ENCODE peak calls at places on chromosomes 12 and 14, in four cellular contexts. One of them, this sample, is unnamed.

GRCh38 chr12:33432992-33433391 is 6.6 kb downstream of the SYT10 start:
- DNase-seq in breast epithelium: no peak
- DNase-seq in endothelial cell: no peak
- DNase-seq in mammary epithelial cell: no peak
- DNase-seq in this sample: no peak

GRCh38 chr14:103597623-103598372 is 31.2 kb upstream of the KLC1 start:
- DNase-seq in breast epithelium: no peak
- DNase-seq in endothelial cell: no peak
- DNase-seq in mammary epithelial cell: peak
- DNase-seq in this sample: no peak

GRCh38 chr12:72995616-72996015 is 723.4 kb downstream of the TRHDE start:
- DNase-seq in breast epithelium: no peak
- DNase-seq in endothelial cell: no peak
- DNase-seq in mammary epithelial cell: no peak
- DNase-seq in this sample: no peak

GRCh38 chr12:47408171-47408871 is 297.5 kb downstream of the RPAP3 start:
- DNase-seq in breast epithelium: no peak
- DNase-seq in endothelial cell: peak
- DNase-seq in mammary epithelial cell: peak
- DNase-seq in this sample: no peak

GRCh38 chr12:66739266-66739665 is 60.4 kb upstream of the GRIP1 start:
- DNase-seq in breast epithelium: no peak
- DNase-seq in endothelial cell: no peak
- DNase-seq in mammary epithelial cell: no peak
- DNase-seq in this sample: no peak

GRCh38 chr14:71629765-71630502 is 302.3 kb upstream of the RGS6 start:
- DNase-seq in breast epithelium: no peak
- DNase-seq in endothelial cell: no peak
- DNase-seq in mammary epithelial cell: no peak
- DNase-seq in this sample: no peak

GRCh38 chr12:3273409-3273853 is 196.3 kb downstream of the TSPAN9 start:
- DNase-seq in breast epithelium: no peak
- DNase-seq in endothelial cell: no peak
- DNase-seq in mammary epithelial cell: peak
- DNase-seq in this sample: no peak

GRCh38 chr14:33950320-33951182 is at the start of gene EGLN3:
- DNase-seq in breast epithelium: peak
- DNase-seq in endothelial cell: peak
- DNase-seq in mammary epithelial cell: peak
- DNase-seq in this sample: peak

GRCh38 chr12:112112423-112113132 is 4.0 kb upstream of the NAA25 start:
- DNase-seq in breast epithelium: peak
- DNase-seq in endothelial cell: no peak
- DNase-seq in mammary epithelial cell: peak
- DNase-seq in this sample: no peak

GRCh38 chr14:65791551-65791981 is 379.0 kb downstream of the FUT8 start:
- DNase-seq in breast epithelium: no peak
- DNase-seq in endothelial cell: no peak
- DNase-seq in mammary epithelial cell: peak
- DNase-seq in this sample: no peak

GRCh38 chr12:132144115-132145071 is at the start of the genes DDX51 and NOC4L:
- DNase-seq in breast epithelium: peak
- DNase-seq in endothelial cell: peak
- DNase-seq in mammary epithelial cell: peak
- DNase-seq in this sample: peak

GRCh38 chr14:89507926-89508460 is 91.0 kb upstream of the FOXN3 start:
- DNase-seq in breast epithelium: no peak
- DNase-seq in endothelial cell: no peak
- DNase-seq in mammary epithelial cell: peak
- DNase-seq in this sample: no peak

GRCh38 chr12:50411051-50411660 is 10.5 kb downstream of the LARP4 start:
- DNase-seq in breast epithelium: no peak
- DNase-seq in endothelial cell: no peak
- DNase-seq in mammary epithelial cell: no peak
- DNase-seq in this sample: no peak

GRCh38 chr12:125283521-125283920 is 218.3 kb downstream of the AACS start:
- DNase-seq in breast epithelium: no peak
- DNase-seq in endothelial cell: no peak
- DNase-seq in mammary epithelial cell: no peak
- DNase-seq in this sample: no peak

GRCh38 chr14:47235619-47236018 is 439.8 kb downstream of the MDGA2 start:
- DNase-seq in breast epithelium: no peak
- DNase-seq in endothelial cell: no peak
- DNase-seq in mammary epithelial cell: no peak
- DNase-seq in this sample: no peak

GRCh38 chr12:49049566-49050224 is 10.9 kb downstream of the KMT2D start:
- DNase-seq in breast epithelium: no peak
- DNase-seq in endothelial cell: no peak
- DNase-seq in mammary epithelial cell: no peak
- DNase-seq in this sample: no peak

GRCh38 chr14:24915958-24916595 is 133.9 kb downstream of the STXBP6 start:
- DNase-seq in breast epithelium: no peak
- DNase-seq in endothelial cell: no peak
- DNase-seq in mammary epithelial cell: peak
- DNase-seq in this sample: no peak

GRCh38 chr14:74792249-74793039 is 29.3 kb downstream of the YLPM1 start:
- DNase-seq in breast epithelium: no peak
- DNase-seq in endothelial cell: peak
- DNase-seq in mammary epithelial cell: no peak
- DNase-seq in this sample: no peak

GRCh38 chr14:74794947-74795346 is 31.8 kb downstream of the YLPM1 start:
- DNase-seq in breast epithelium: no peak
- DNase-seq in endothelial cell: no peak
- DNase-seq in mammary epithelial cell: no peak
- DNase-seq in this sample: no peak

GRCh38 chr14:74793506-74794155 is 30.5 kb downstream of the YLPM1 start:
- DNase-seq in breast epithelium: no peak
- DNase-seq in endothelial cell: peak
- DNase-seq in mammary epithelial cell: no peak
- DNase-seq in this sample: no peak
- TF ChIP-seq CTCF in breast epithelium: peak
- TF ChIP-seq CTCF in endothelial cell: no peak
- TF ChIP-seq CTCF in mammary epithelial cell: peak
- TF ChIP-seq CTCF in this sample: peak

DNA sequence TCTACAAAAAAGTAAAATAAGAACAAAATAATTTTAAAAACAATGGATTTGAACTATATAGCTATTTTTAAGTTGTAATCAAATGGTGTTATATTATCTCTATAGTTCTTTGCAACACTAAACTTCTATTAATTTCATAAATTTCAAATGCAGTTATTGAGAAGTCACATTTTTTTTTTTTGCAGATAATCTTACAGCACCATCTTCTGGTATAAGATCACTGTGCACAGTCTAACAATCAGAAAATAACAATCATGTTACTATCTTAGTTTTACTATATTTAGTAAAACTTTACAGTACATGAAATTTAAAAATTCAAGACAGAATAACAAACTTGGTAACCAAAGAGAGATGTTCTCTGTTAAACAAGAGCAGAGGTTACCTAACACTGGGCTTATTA is 40.6 kb downstream of the GXYLT1 start:
- DNase-seq in breast epithelium: no peak
- DNase-seq in endothelial cell: no peak
- DNase-seq in mammary epithelial cell: no peak
- DNase-seq in this sample: no peak
- TF ChIP-seq CTCF in breast epithelium: no peak
- TF ChIP-seq CTCF in endothelial cell: no peak
- TF ChIP-seq CTCF in mammary epithelial cell: no peak
- TF ChIP-seq CTCF in this sample: peak

GRCh38 chr12:122946690-122947271 is 19.5 kb downstream of the ABCB9 start:
- DNase-seq in breast epithelium: peak
- DNase-seq in endothelial cell: no peak
- DNase-seq in mammary epithelial cell: peak
- DNase-seq in this sample: no peak
- TF ChIP-seq CTCF in breast epithelium: no peak
- TF ChIP-seq CTCF in endothelial cell: no peak
- TF ChIP-seq CTCF in mammary epithelial cell: peak
- TF ChIP-seq CTCF in this sample: no peak

GRCh38 chr12:64269161-64269560 is 47.1 kb upstream of the KICS2 start:
- DNase-seq in breast epithelium: no peak
- DNase-seq in endothelial cell: no peak
- DNase-seq in mammary epithelial cell: no peak
- DNase-seq in this sample: no peak

GRCh38 chr12:64270411-64270810 is 48.3 kb upstream of the KICS2 start:
- DNase-seq in breast epithelium: no peak
- DNase-seq in endothelial cell: no peak
- DNase-seq in mammary epithelial cell: no peak
- DNase-seq in this sample: no peak

GRCh38 chr12:64278421-64278820 is 56.3 kb upstream of the KICS2 start:
- DNase-seq in breast epithelium: no peak
- DNase-seq in endothelial cell: no peak
- DNase-seq in mammary epithelial cell: no peak
- DNase-seq in this sample: no peak

GRCh38 chr12:64268409-64268808 is 46.3 kb upstream of the KICS2 start:
- DNase-seq in breast epithelium: no peak
- DNase-seq in endothelial cell: no peak
- DNase-seq in mammary epithelial cell: no peak
- DNase-seq in this sample: no peak

GRCh38 chr12:64273527-64274403 is 51.7 kb upstream of the KICS2 start:
- DNase-seq in breast epithelium: no peak
- DNase-seq in endothelial cell: peak
- DNase-seq in mammary epithelial cell: peak
- DNase-seq in this sample: peak
- TF ChIP-seq CTCF in breast epithelium: no peak
- TF ChIP-seq CTCF in endothelial cell: peak
- TF ChIP-seq CTCF in mammary epithelial cell: peak
- TF ChIP-seq CTCF in this sample: peak

GRCh38 chr12:70008944-70009343 is 183.9 kb downstream of the MYRFL start:
- DNase-seq in breast epithelium: no peak
- DNase-seq in endothelial cell: no peak
- DNase-seq in mammary epithelial cell: no peak
- DNase-seq in this sample: no peak

GRCh38 chr12:70006619-70006973 is 181.6 kb downstream of the MYRFL start:
- DNase-seq in breast epithelium: no peak
- DNase-seq in endothelial cell: no peak
- DNase-seq in mammary epithelial cell: no peak
- DNase-seq in this sample: no peak

GRCh38 chr12:70005864-70006618 is 181.0 kb downstream of the MYRFL start:
- DNase-seq in breast epithelium: no peak
- DNase-seq in endothelial cell: no peak
- DNase-seq in mammary epithelial cell: no peak
- DNase-seq in this sample: no peak

GRCh38 chr12:70007687-70008086 is 182.7 kb downstream of the MYRFL start:
- DNase-seq in breast epithelium: no peak
- DNase-seq in endothelial cell: no peak
- DNase-seq in mammary epithelial cell: peak
- DNase-seq in this sample: no peak

DNA sequence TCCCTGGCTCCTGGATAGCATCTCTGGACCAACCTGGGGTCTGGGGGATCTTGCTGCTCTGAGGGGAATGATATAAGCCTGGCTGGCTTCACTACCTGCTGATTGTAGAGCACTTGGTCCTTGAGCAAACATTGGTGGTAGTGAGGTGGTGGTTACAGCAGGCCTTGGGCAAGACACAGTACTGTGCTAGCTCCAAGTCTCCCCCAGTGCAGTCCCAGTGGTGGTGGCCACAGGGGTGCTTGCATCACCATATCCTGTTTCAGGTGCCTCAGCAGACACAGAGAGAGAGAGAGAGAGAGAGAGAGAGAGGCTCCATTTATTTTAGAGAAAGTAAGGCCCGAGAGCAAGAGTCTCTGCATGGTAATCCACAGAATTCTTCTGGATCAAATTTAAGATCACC is 186.3 kb downstream of the MYRFL start:
- DNase-seq in breast epithelium: no peak
- DNase-seq in endothelial cell: no peak
- DNase-seq in mammary epithelial cell: no peak
- DNase-seq in this sample: no peak
- TF ChIP-seq CTCF in breast epithelium: no peak
- TF ChIP-seq CTCF in endothelial cell: no peak
- TF ChIP-seq CTCF in mammary epithelial cell: no peak
- TF ChIP-seq CTCF in this sample: no peak

DNA sequence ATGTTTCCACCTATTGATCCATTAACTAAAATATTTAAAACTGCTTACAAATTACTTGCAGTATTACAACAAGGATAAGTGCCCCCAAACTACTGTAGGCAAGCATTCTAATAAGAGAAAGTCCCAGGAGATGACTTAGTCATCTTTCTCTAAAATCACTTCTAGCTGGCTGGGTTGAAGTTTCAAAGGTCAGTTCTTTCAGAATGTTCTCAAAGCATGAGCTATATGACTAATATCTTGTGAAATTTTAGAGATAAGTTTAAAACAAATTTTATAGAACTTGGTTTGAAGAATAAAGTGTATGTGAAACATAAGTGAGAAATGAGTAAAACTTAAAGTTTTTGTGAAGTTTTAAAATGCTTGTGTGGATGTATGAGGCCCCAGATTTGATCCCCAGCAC is 24.3 kb upstream of the OR6J1 start:
- DNase-seq in breast epithelium: no peak
- DNase-seq in endothelial cell: no peak
- DNase-seq in mammary epithelial cell: no peak
- DNase-seq in this sample: no peak
- TF ChIP-seq CTCF in breast epithelium: no peak
- TF ChIP-seq CTCF in endothelial cell: no peak
- TF ChIP-seq CTCF in mammary epithelial cell: no peak
- TF ChIP-seq CTCF in this sample: no peak

GRCh38 chr12:130573235-130573634 is 142.9 kb downstream of the RIMBP2 start:
- DNase-seq in breast epithelium: no peak
- DNase-seq in endothelial cell: no peak
- DNase-seq in mammary epithelial cell: no peak
- DNase-seq in this sample: no peak
- TF ChIP-seq CTCF in breast epithelium: no peak
- TF ChIP-seq CTCF in endothelial cell: no peak
- TF ChIP-seq CTCF in mammary epithelial cell: no peak
- TF ChIP-seq CTCF in this sample: no peak

DNA sequence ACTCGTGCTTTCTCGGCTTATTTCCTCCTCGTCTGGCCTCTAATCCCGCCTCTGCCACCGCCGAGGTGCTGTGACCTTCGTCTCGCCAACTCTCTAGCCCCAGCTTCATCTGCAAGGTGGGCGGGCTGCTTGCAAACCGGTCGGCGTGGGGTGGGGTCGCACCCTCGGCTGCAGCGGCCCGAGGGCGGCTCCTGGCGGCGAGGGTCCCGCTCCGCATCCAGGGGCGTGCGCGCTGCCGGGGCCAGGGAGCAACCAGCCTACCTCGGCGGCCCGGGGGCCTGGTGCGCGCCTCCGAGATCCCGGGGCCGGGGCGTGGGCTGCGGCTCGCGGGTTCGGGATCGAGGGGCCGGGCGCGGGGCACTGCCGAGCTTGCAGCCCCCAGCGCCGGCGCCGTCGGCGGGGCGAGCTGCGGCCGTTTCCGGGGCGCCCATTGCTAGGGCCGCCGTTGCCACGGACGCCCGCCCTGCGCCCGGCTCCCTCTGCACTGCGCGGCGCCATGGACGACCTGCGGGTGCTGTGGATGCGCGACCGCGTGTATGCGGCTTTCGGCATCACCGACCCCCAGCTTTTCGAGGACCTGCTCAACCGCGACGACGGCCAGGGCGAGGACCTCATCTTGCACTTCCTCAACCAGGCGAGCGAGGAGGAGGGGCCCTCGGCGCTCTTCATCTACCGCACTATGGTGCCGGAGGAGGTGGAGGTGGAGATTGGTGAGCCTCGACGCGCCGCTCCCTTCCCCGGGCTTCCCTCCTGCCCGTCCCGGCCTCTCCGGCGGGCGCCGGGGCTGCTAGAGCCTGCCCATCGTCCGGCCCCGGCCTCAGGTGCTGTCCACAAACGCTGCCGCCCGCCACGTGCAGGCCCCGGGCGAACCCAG is at the start of gene DNAH10:
- DNase-seq in breast epithelium: no peak
- DNase-seq in endothelial cell: peak
- DNase-seq in mammary epithelial cell: no peak
- DNase-seq in this sample: peak
- TF ChIP-seq CTCF in breast epithelium: no peak
- TF ChIP-seq CTCF in endothelial cell: peak
- TF ChIP-seq CTCF in mammary epithelial cell: no peak
- TF ChIP-seq CTCF in this sample: peak

This sample was measured in neural crest cell.